ENCODE peak calls at places on chromosome 11, in nine cellular contexts. Q, B, C, O, F, J, I, G and U are unnamed samples.

GRCh38 chr11:84249344-84250135 is 963.4 kb upstream of the CCDC90B start:
- DNase-seq in G (no peak), C (peak; percentile 44), Q (no peak), B (no peak), J (no peak), F (no peak), I (no peak), O (peak; percentile 16), U (no peak)

GRCh38 chr11:10777806-10778205 is 26.8 kb downstream of the CTR9 start:
- DNase-seq in Q (no peak), F (no peak), G (no peak), O (peak; percentile 25), B (no peak), C (peak; percentile 62), J (no peak), I (no peak), U (no peak)

GRCh38 chr11:33802414-33802950 is 28.2 kb upstream of the FBXO3 start:
- DNase-seq in B (peak; percentile 83), J (peak; percentile 85), C (peak; percentile 88), O (peak; percentile 88), I (peak; percentile 35), G (peak; percentile 91), F (no peak), Q (peak; percentile 85), U (no peak)

GRCh38 chr11:64885367-64886286 is 7.2 kb upstream of the EHD1 start:
- DNase-seq in J (no peak), C (peak; percentile 95), B (no peak), G (peak; percentile 67), F (no peak), I (no peak), Q (no peak), O (peak; percentile 82), U (no peak)

GRCh38 chr11:72069787-72070251 is 10.5 kb downstream of the NUMA1 start:
- DNase-seq in C (peak; percentile 88), I (no peak), O (peak; percentile 85), J (peak; percentile 61), G (peak; percentile 90), F (no peak), Q (peak; percentile 51), B (peak; percentile 20), U (peak; percentile 85)

GRCh38 chr11:40168461-40168860 is 1291.0 kb downstream of the LRRC4C start:
- DNase-seq in Q (no peak), G (no peak), O (no peak), C (no peak), I (no peak), B (no peak), F (no peak), J (no peak), U (no peak)

GRCh38 chr11:85431319-85431718 is 195.8 kb downstream of the DLG2 start:
- DNase-seq in C (no peak), Q (no peak), B (no peak), I (peak; percentile 12), O (no peak), G (no peak), J (no peak), F (no peak), U (no peak)

GRCh38 chr11:64869571-64870175 is 8.7 kb downstream of the EHD1 start:
- DNase-seq in C (peak; percentile 55), O (no peak), G (no peak), B (peak; percentile 67), Q (no peak), I (no peak), J (no peak), F (no peak), U (no peak)

GRCh38 chr11:74783241-74783871 is 34.7 kb downstream of the RNF169 start:
- DNase-seq in I (no peak), O (peak; percentile 62), F (peak; percentile 20), B (no peak), C (peak; percentile 66), Q (peak; percentile 8), G (peak; percentile 84), J (no peak), U (no peak)

GRCh38 chr11:6271598-6271997 is 12.0 kb downstream of the CCKBR start:
- DNase-seq in I (no peak), C (no peak), G (no peak), B (peak; percentile 20), J (no peak), O (no peak), F (no peak), Q (no peak), U (no peak)

GRCh38 chr11:45354976-45355705 is 69.0 kb upstream of the SYT13 start:
- DNase-seq in B (peak; percentile 89), J (peak; percentile 92), G (no peak), F (peak; percentile 91), I (peak; percentile 85), C (peak; percentile 81), O (peak; percentile 62), Q (no peak), U (peak; percentile 36)

GRCh38 chr11:57515332-57516060 is at the start of gene SLC43A1:
- DNase-seq in I (no peak), G (peak; percentile 46), J (peak; percentile 42), Q (no peak), O (peak; percentile 62), C (peak; percentile 65), B (peak; percentile 74), F (peak; percentile 14), U (no peak)

GRCh38 chr11:76653674-76654309 is 16.8 kb downstream of the LRRC32 start:
- DNase-seq in B (no peak), J (peak; percentile 3), F (no peak), O (peak; percentile 94), C (peak; percentile 87), Q (no peak), I (no peak), G (no peak), U (no peak)